ENCODE peak calls at places on chromosomes 7 and 10, in four cellular contexts. T, N, R and Z are unnamed samples.

GRCh38 chr10:12803781-12804180 is 197.7 kb downstream of the CCDC3 start:
- DNase-seq in T (no peak), N (no peak), R (no peak), Z (no peak)

GRCh38 chr7:47720907-47721244 is 139.0 kb upstream of the TNS3 start:
- DNase-seq in T (no peak), N (no peak), R (no peak), Z (no peak)

GRCh38 chr7:20327047-20327446 is 3.7 kb upstream of the ITGB8 start:
- DNase-seq in T (no peak), N (no peak), R (peak), Z (no peak)

GRCh38 chr10:96448021-96448457 is 65.7 kb downstream of the TLL2 start:
- DNase-seq in T (peak), N (no peak), R (no peak), Z (no peak)

GRCh38 chr10:132265878-132266496 is 41.8 kb downstream of the STK32C start:
- DNase-seq in T (no peak), N (no peak), R (no peak), Z (no peak)

GRCh38 chr7:140304071-140304799 is 94.1 kb downstream of the SLC37A3 start:
- DNase-seq in T (no peak), N (peak), R (peak), Z (no peak)

GRCh38 chr7:87599336-87599735 is 1.3 kb downstream of the ABCB1 start:
- DNase-seq in T (no peak), N (no peak), R (no peak), Z (no peak)

GRCh38 chr7:141722529-141722928 is 14.4 kb downstream of the WEE2 start:
- DNase-seq in T (no peak), N (no peak), R (no peak), Z (no peak)

GRCh38 chr7:102426268-102427031 is 6.9 kb upstream of the ORAI2 start:
- DNase-seq in T (no peak), N (no peak), R (no peak), Z (no peak)